ENCODE peak calls at places on chromosomes 1 and 21, in eight cellular contexts. H, Z, V, B, Y, J, C and F are unnamed samples.

GRCh38 chr1:85936470-85936869 is 220.1 kb downstream of the COL24A1 start:
- DNase-seq in H (no peak), Z (no peak), V (peak; percentile 53), B (no peak), Y (no peak), J (peak; percentile 77), C (no peak), F (no peak)

GRCh38 chr1:19179597-19180271 is 30.3 kb downstream of the UBR4 start:
- DNase-seq in H (no peak), Z (peak; percentile 69), V (no peak), B (peak; percentile 26), Y (peak; percentile 41), J (no peak), C (peak; percentile 63), F (no peak)

GRCh38 chr1:228917342-228917741 is 182.1 kb downstream of the RHOU start:
- DNase-seq in H (no peak), Z (no peak), V (no peak), B (no peak), Y (no peak), J (no peak), C (no peak), F (no peak)

GRCh38 chr1:154353966-154354365 is 28.6 kb downstream of the ATP8B2 start:
- DNase-seq in H (no peak), Z (no peak), V (no peak), B (no peak), Y (no peak), J (no peak), C (no peak), F (no peak)

GRCh38 chr1:219573960-219574359 is 38.9 kb downstream of the ZC3H11B start:
- DNase-seq in H (no peak), Z (no peak), V (no peak), B (no peak), Y (no peak), J (no peak), C (no peak), F (no peak)

GRCh38 chr1:167273027-167273800 is 52.5 kb downstream of the POU2F1 start:
- DNase-seq in H (no peak), Z (peak; percentile 86), V (no peak), B (no peak), Y (peak; percentile 8), J (no peak), C (no peak), F (peak; percentile 25)

GRCh38 chr21:31538821-31539220 is 120.7 kb upstream of the SOD1 start:
- DNase-seq in H (no peak), Z (no peak), V (no peak), B (no peak), Y (no peak), J (no peak), C (peak; percentile 65), F (no peak)

GRCh38 chr1:67690411-67690810 is 5.4 kb downstream of the GADD45A start:
- DNase-seq in H (no peak), Z (no peak), V (no peak), B (no peak), Y (no peak), J (no peak), C (no peak), F (no peak)

GRCh38 chr1:64140596-64140995 is 62.8 kb upstream of the UBE2U start:
- DNase-seq in H (no peak), Z (no peak), V (no peak), B (no peak), Y (peak; percentile 19), J (no peak), C (no peak), F (no peak)

GRCh38 chr1:39103321-39104157 is 77.4 kb downstream of the NDUFS5 start:
- DNase-seq in H (no peak), Z (peak; percentile 48), V (no peak), B (no peak), Y (peak; percentile 87), J (no peak), C (no peak), F (no peak)

GRCh38 chr1:15949453-15950245 is 26.3 kb downstream of the ZBTB17 start:
- DNase-seq in H (peak; percentile 69), Z (peak; percentile 98), V (peak; percentile 94), B (peak; percentile 96), Y (peak; percentile 96), J (peak; percentile 96), C (peak; percentile 89), F (peak; percentile 96)

GRCh38 chr1:84959294-84959693 is 37.6 kb downstream of the MCOLN2 start:
- DNase-seq in H (no peak), Z (no peak), V (no peak), B (no peak), Y (peak; percentile 66), J (no peak), C (no peak), F (no peak)

DNA sequence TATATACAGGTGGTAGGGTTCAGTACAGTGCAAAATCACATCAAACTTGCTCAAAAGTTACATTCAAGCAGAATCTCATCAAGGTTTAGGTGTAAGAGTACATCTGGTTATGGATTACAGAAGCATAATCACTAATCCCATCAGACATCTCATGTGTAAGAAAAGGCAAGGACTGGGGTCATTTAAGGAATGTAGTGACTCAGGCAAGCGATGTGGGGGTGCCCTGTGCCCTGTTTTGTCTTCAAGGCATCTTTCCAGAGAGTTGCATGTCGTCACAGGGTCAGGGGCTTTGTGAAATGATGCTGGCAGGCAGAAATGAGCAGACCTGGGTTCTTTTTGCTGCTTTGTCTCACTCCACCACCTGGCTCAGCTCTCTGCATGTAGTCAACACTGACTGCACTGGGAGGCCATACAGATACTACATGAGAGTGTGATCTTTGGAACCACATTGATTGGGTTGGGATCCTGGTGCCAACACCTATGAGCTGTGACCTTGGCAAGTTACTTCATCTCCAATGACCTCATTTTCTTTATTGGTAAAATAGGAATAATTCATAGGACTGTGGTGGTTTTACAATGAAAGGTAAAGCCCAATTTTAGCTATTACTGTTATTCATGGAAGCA is 8.2 kb upstream of the HHIPL2 start:
- DNase-seq in H (no peak), Z (no peak), V (no peak), B (peak; percentile 41), Y (peak; percentile 9), J (no peak), C (peak; percentile 17), F (no peak)
- H3K4me3 ChIP-seq in H (no peak overlapping the region), Z (no peak overlapping the region), V (no peak overlapping the region), B (no peak overlapping the region), Y (no peak overlapping the region), J (no peak overlapping the region), C (no peak overlapping the region), F (no peak overlapping the region)

GRCh38 chr1:47686731-47687617 is 249.1 kb downstream of the FOXD2 start:
- DNase-seq in H (no peak), Z (no peak), V (no peak), B (no peak), Y (no peak), J (peak; percentile 10), C (no peak), F (no peak)
- H3K27me3 ChIP-seq in H (peaks cover 8% of the 10 kb centered on the region), Z (no peaks in the 10 kb centered on the region), V (peaks cover 24% of the 10 kb centered on the region), B (no peaks in the 10 kb centered on the region), Y (no peaks in the 10 kb centered on the region), J (no peaks in the 10 kb centered on the region), C (peaks cover 4% of the 10 kb centered on the region), F (no peaks in the 10 kb centered on the region)

GRCh38 chr1:162904579-162904978 is 43.6 kb upstream of the CCDC190 start:
- DNase-seq in H (no peak), Z (no peak), V (no peak), B (no peak), Y (no peak), J (no peak), C (no peak), F (no peak)
- H3K27ac ChIP-seq in H (no peak overlapping the region), Z (no peak overlapping the region), V (peak overlapping the region; percentile 76), B (no peak overlapping the region), Y (no peak overlapping the region), J (no peak overlapping the region), C (peak overlapping the region; percentile 82), F (no peak overlapping the region)

GRCh38 chr1:54945393-54945936 is 35.0 kb upstream of the TMEM61 start:
- DNase-seq in H (no peak), Z (no peak), V (no peak), B (no peak), Y (no peak), J (no peak), C (no peak), F (no peak)

GRCh38 chr1:54940027-54940426 is 40.4 kb upstream of the TMEM61 start:
- DNase-seq in H (no peak), Z (peak; percentile 24), V (no peak), B (no peak), Y (peak; percentile 31), J (no peak), C (no peak), F (no peak)

GRCh38 chr1:54947540-54947939 is 32.9 kb upstream of the TMEM61 start:
- DNase-seq in H (no peak), Z (no peak), V (no peak), B (no peak), Y (no peak), J (no peak), C (no peak), F (no peak)

GRCh38 chr1:54942976-54943375 is 37.5 kb upstream of the TMEM61 start:
- DNase-seq in H (no peak), Z (no peak), V (no peak), B (no peak), Y (no peak), J (no peak), C (no peak), F (no peak)

DNA sequence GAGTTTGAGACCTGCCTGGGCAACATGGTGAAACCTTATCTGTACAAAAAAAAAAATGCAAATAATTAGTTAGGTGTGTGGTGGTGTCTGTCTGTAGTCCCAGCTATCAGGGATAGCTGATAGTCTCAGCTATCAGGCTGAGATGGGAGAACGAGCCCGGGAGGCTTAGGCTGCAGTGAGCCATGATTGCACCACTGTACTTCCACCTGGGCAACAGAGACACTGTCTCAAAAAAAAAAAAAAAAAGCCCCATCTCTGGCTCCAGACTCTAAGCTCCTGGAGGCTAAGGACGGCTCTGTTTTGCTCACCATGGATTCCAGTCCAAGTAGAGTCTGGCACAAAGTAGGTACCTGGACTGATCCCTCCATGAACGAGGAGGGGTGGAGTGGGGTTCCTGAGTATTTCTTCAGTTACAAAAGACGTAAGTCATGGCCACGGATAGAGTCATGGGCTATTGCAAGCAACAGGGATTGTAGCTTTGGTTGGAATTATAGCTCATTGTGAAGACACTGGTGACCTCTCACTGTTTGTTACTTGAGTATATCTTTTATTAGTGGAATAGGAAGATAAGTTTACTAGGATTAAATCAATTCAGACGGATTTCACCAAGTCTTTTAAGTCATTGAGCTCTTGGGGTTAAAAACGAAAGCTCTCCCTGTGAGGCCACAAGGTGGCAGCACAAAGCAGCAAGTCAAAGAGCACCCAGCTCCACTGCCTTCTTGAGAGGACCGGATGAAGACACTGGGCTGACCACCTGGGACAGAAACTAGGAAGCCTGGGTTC is 35.6 kb upstream of the TMEM61 start:
- DNase-seq in H (peak; percentile 63), Z (peak; percentile 89), V (peak; percentile 81), B (peak; percentile 81), Y (peak; percentile 85), J (peak; percentile 61), C (peak; percentile 84), F (peak; percentile 56)
- H3K4me3 ChIP-seq in H (no peak overlapping the region), Z (no peak overlapping the region), V (peak overlapping the region; percentile 40), B (no peak overlapping the region), Y (no peak overlapping the region), J (no peak overlapping the region), C (no peak overlapping the region), F (no peak overlapping the region)

GRCh38 chr1:234460652-234461051 is 18.3 kb downstream of the TARBP1 start:
- DNase-seq in H (no peak), Z (no peak), V (no peak), B (no peak), Y (no peak), J (no peak), C (no peak), F (no peak)
- H3K27me3 ChIP-seq in H (no peaks in the 10 kb centered on the region), Z (no peaks in the 10 kb centered on the region), V (no peaks in the 10 kb centered on the region), B (no peaks in the 10 kb centered on the region), Y (no peaks in the 10 kb centered on the region), J (no peaks in the 10 kb centered on the region), C (no peaks in the 10 kb centered on the region), F (no peaks in the 10 kb centered on the region)